ENCODE peak calls at places on chromosomes 11 and 22, in four cellular contexts. A is progenitor cell of endocrine pancreas, L is amygdala, K is GM12864. E is an unnamed sample.

GRCh38 chr11:1639102-1639620 is 9.6 kb downstream of the KRTAP5-5 start:
- DNase-seq in A (no peak), L (no peak), K (no peak), E (no peak)

GRCh38 chr11:64665381-64665780 is 57.6 kb downstream of the NRXN2 start:
- DNase-seq in A (no peak), L (no peak), K (no peak), E (no peak)

GRCh38 chr11:7252683-7253213 is 1.0 kb downstream of the SYT9 start:
- DNase-seq in A (peak), L (no peak), K (no peak), E (no peak)

GRCh38 chr22:25478573-25478972 is 85.9 kb upstream of the GRK3 start:
- DNase-seq in A (no peak), L (no peak), K (no peak), E (no peak)

GRCh38 chr11:116294630-116295029 is 478.2 kb downstream of the BUD13 start:
- DNase-seq in A (no peak), L (no peak), K (no peak), E (no peak)

GRCh38 chr11:116969694-116970093 is 128.5 kb downstream of the SIK3 start:
- DNase-seq in A (no peak), L (no peak), K (no peak), E (no peak)

GRCh38 chr22:38843201-38843715 is 570 bp downstream of the NPTXR start:
- DNase-seq in A (peak), L (no peak), K (no peak), E (no peak)

GRCh38 chr22:17844150-17844549 is 69.9 kb upstream of the BID start:
- DNase-seq in A (no peak), L (no peak), K (no peak), E (no peak)

GRCh38 chr11:47109051-47109791 is 67.5 kb downstream of the ARFGAP2 start:
- DNase-seq in A (no peak), L (no peak), K (no peak), E (no peak)

GRCh38 chr22:21041937-21042336 is 3.8 kb upstream of the LRRC74B start:
- DNase-seq in A (no peak), L (no peak), K (no peak), E (no peak)

GRCh38 chr11:115965754-115966504 is 461.7 kb upstream of the CADM1 start:
- DNase-seq in A (no peak), L (no peak), K (no peak), E (no peak)